ENCODE peak calls at places on chromosomes 1 and 21, in five cellular contexts. C, E, N, S and K are unnamed samples.

GRCh38 chr1:21944261-21945074 is 7.4 kb upstream of the HSPG2 start:
- DNase-seq in E (no peak), S (no peak), C (no peak), N (no peak), K (no peak)

GRCh38 chr1:78377356-78377928 is 113.3 kb upstream of the PTGFR start:
- DNase-seq in C (peak), S (no peak), E (no peak), N (no peak), K (no peak)

GRCh38 chr1:21238141-21238800 is 52.0 kb downstream of the ECE1 start:
- DNase-seq in N (no peak), C (no peak), E (peak), S (no peak), K (no peak)

GRCh38 chr1:75614455-75615379 is 3.8 kb upstream of the SLC44A5 start:
- DNase-seq in E (peak), N (peak), S (peak), C (peak), K (peak)

GRCh38 chr1:15272009-15272781 is 25.2 kb downstream of the FHAD1 start:
- DNase-seq in C (peak), N (no peak), E (peak), S (peak), K (peak)

GRCh38 chr21:33279330-33279820 is 13.2 kb downstream of the IL10RB start:
- DNase-seq in S (no peak), N (no peak), C (no peak), E (no peak), K (no peak)

GRCh38 chr1:70319750-70320149 is 34.8 kb downstream of the ANKRD13C start:
- DNase-seq in C (no peak), E (peak), S (no peak), N (no peak), K (no peak)

GRCh38 chr1:110749960-110750359 is 75.2 kb upstream of the KCNA3 start:
- DNase-seq in E (no peak), N (no peak), C (no peak), S (no peak), K (no peak)

GRCh38 chr1:15684468-15685283 is 556 bp downstream of the PLEKHM2 start:
- DNase-seq in E (no peak), C (peak), N (peak), S (peak), K (no peak)

GRCh38 chr1:150162862-150163706 is 13.4 kb downstream of the PLEKHO1 start:
- DNase-seq in S (peak), E (peak), C (peak), N (peak), K (no peak)

GRCh38 chr1:212488436-212489283 is 55.9 kb downstream of the NENF start:
- DNase-seq in C (peak), S (peak), N (peak), E (peak), K (no peak)

GRCh38 chr1:217393901-217394300 is 237.0 kb downstream of the GPATCH2 start:
- DNase-seq in E (no peak), C (no peak), N (no peak), S (no peak), K (no peak)

GRCh38 chr1:42324398-42325013 is 10.5 kb downstream of the FOXJ3 start:
- DNase-seq in S (no peak), C (no peak), E (no peak), N (no peak), K (no peak)

GRCh38 chr1:37931148-37931492 is 15.7 kb downstream of the INPP5B start:
- DNase-seq in S (no peak), E (no peak), C (peak), N (no peak), K (no peak)

GRCh38 chr1:36352141-36352909 is 28.9 kb upstream of the EVA1B start:
- DNase-seq in N (no peak), C (no peak), S (no peak), E (peak), K (no peak)

GRCh38 chr1:195584870-195585624 is 1023.2 kb downstream of the KCNT2 start:
- DNase-seq in S (no peak), C (no peak), E (no peak), N (no peak), K (no peak)

GRCh38 chr21:17612565-17613241 is at the start of gene BTG3:
- DNase-seq in C (peak), S (peak), E (peak), N (peak), K (peak)

GRCh38 chr1:245843101-245843500 is 664.0 kb downstream of the SMYD3 start:
- DNase-seq in S (no peak), E (no peak), N (no peak), C (no peak), K (no peak)

GRCh38 chr21:39429445-39429844 is 16.1 kb downstream of the LCA5L start:
- DNase-seq in N (no peak), E (no peak), S (no peak), C (no peak), K (no peak)

GRCh38 chr1:2049517-2050481 is at the start of gene PRKCZ:
- DNase-seq in S (peak), C (peak), N (peak), E (no peak), K (peak)

GRCh38 chr1:9630331-9631081 is 21.0 kb upstream of the PIK3CD start:
- DNase-seq in E (no peak), C (peak), N (no peak), S (no peak), K (no peak)

GRCh38 chr1:205916541-205916940 is 26.7 kb downstream of the SLC26A9 start:
- DNase-seq in C (no peak), N (no peak), E (peak), S (no peak), K (no peak)

GRCh38 chr1:204746838-204747442 is 61.4 kb upstream of the LRRN2 start:
- DNase-seq in C (peak), S (peak), E (peak), N (no peak), K (no peak)

GRCh38 chr21:36097427-36098230 is 27.8 kb downstream of the CBR1 start:
- DNase-seq in E (peak), S (no peak), C (peak), N (peak), K (no peak)

GRCh38 chr1:176568185-176568584 is 105.2 kb downstream of the PAPPA2 start:
- DNase-seq in S (no peak), E (no peak), N (no peak), C (no peak), K (no peak)

GRCh38 chr1:159752135-159752580 is 28.6 kb upstream of the DUSP23 start:
- DNase-seq in C (no peak), N (no peak), E (peak), S (peak), K (no peak)

GRCh38 chr1:90526954-90527353 is 190.1 kb downstream of the BARHL2 start:
- DNase-seq in C (no peak), S (no peak), E (no peak), N (no peak), K (no peak)
- TF ChIP-seq CTCF in C (no peak), S (no peak), E (no peak), N (no peak), K (no peak)

GRCh38 chr1:181104790-181105133 is 16.3 kb downstream of the IER5 start:
- DNase-seq in C (peak), E (no peak), S (no peak), N (no peak), K (no peak)
- TF ChIP-seq CTCF in C (no peak), E (peak), S (no peak), N (peak), K (no peak)

DNA sequence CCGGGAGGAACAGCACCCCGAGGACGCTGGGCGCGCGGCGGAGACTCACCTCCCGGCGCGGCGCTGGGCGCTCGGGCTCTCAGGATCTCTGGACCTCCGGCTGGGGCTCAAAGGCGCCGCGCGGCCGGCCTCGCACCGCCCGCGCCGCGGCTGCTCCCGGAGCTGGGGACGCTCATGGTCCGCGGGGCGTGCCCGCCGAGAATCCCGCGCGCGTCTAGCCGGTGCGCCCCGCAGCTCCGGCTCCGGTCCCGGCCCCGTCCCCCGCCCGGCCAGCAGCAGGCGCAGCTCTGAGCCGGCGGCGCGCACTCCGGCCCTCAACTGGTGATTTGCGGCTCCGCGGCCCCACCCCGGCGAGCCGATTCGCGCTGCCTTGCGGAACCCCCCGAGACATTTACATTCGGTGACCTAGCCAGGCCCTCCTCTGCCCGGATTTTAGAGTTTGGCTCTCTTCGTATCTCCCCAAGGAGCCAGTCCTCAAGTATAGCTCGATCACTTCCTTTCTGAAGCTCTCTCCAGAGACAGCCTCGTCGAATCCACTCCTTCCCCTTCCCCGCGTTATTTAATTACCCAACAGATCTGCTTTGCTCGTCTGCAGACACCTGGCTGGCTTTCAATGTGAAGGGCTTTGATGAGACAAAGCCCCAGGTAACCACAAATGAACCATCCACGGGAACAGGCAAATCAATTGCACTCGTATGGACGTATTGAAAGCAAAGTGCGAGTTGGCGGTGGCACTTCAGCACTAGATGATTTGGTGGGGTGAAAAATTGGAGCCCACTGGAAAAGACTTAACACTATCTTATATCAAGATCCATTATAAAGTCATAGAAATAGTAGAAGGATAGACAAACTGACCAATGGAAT is at the start of gene BCAR3:
- DNase-seq in N (peak), S (peak), E (peak), C (peak), K (no peak)
- TF ChIP-seq CTCF in N (no peak), S (peak), E (peak), C (peak), K (peak)

DNA sequence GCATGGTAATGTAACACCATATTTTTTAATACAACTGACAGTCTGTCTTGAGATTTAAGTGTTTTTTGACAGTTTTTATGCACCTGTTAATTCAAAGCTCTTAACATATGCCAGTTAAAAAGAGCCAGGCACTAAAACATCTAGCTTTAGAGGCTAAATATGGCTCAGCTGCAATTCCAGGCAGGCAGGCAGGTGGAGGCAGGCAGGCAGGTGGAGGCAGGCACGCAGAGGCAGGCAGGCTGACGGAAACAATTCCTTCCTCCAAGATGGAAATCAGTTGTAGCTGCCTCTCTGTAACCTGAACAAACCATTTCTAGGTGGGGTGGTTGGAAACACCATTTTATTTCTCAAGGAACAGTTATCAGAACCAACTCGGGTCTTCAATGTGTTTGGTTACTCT is 51.2 kb downstream of the GORAB start:
- DNase-seq in C (no peak), E (no peak), N (no peak), S (no peak), K (no peak)
- TF ChIP-seq CTCF in C (no peak), E (no peak), N (no peak), S (no peak), K (no peak)